ENCODE peak calls at places on chromosomes 3 and 15, in four cellular contexts. One of them, this sample, is unnamed.

GRCh38 chr15:88748081-88748480 is 55.2 kb upstream of the ACAN start:
- DNase-seq in left colon: no peak
- DNase-seq in CD8-positive, alpha-beta T cell: no peak
- DNase-seq in ureter: no peak
- DNase-seq in this sample: no peak

GRCh38 chr3:115388825-115389224 is 234.5 kb upstream of the GAP43 start:
- DNase-seq in ureter: no peak
- DNase-seq in left colon: no peak
- DNase-seq in CD8-positive, alpha-beta T cell: no peak
- DNase-seq in this sample: no peak

GRCh38 chr15:68204776-68205557 is at the start of gene CALML4:
- DNase-seq in ureter: peak
- DNase-seq in CD8-positive, alpha-beta T cell: no peak
- DNase-seq in left colon: peak
- DNase-seq in this sample: no peak

GRCh38 chr3:36991923-36992805 is 767 bp downstream of the EPM2AIP1 start:
- DNase-seq in ureter: no peak
- DNase-seq in CD8-positive, alpha-beta T cell: peak
- DNase-seq in left colon: peak
- DNase-seq in this sample: no peak

GRCh38 chr3:4588410-4588809 is 95.3 kb downstream of the ITPR1 start:
- DNase-seq in ureter: no peak
- DNase-seq in CD8-positive, alpha-beta T cell: no peak
- DNase-seq in left colon: no peak
- DNase-seq in this sample: no peak

GRCh38 chr15:89143503-89144162 is 55.4 kb downstream of the ABHD2 start:
- DNase-seq in left colon: no peak
- DNase-seq in CD8-positive, alpha-beta T cell: no peak
- DNase-seq in ureter: no peak
- DNase-seq in this sample: no peak

GRCh38 chr3:154943981-154944380 is 136.1 kb upstream of the MME start:
- DNase-seq in CD8-positive, alpha-beta T cell: no peak
- DNase-seq in left colon: no peak
- DNase-seq in ureter: no peak
- DNase-seq in this sample: no peak

GRCh38 chr3:194013928-194014327 is 122.0 kb upstream of the HES1 start:
- DNase-seq in CD8-positive, alpha-beta T cell: no peak
- DNase-seq in ureter: no peak
- DNase-seq in left colon: no peak
- DNase-seq in this sample: no peak

GRCh38 chr3:56795097-56795806 is 6.5 kb downstream of the ARHGEF3 start:
- DNase-seq in ureter: no peak
- DNase-seq in CD8-positive, alpha-beta T cell: no peak
- DNase-seq in left colon: no peak
- DNase-seq in this sample: no peak

GRCh38 chr15:97470417-97470816 is 490.1 kb upstream of the ARRDC4 start:
- DNase-seq in CD8-positive, alpha-beta T cell: no peak
- DNase-seq in ureter: no peak
- DNase-seq in left colon: no peak
- DNase-seq in this sample: no peak

GRCh38 chr3:4722103-4722502 is 229.0 kb downstream of the ITPR1 start:
- DNase-seq in CD8-positive, alpha-beta T cell: no peak
- DNase-seq in ureter: peak
- DNase-seq in left colon: peak
- DNase-seq in this sample: no peak

GRCh38 chr3:105118905-105119304 is 247.8 kb upstream of the ALCAM start:
- DNase-seq in ureter: no peak
- DNase-seq in left colon: no peak
- DNase-seq in CD8-positive, alpha-beta T cell: no peak
- DNase-seq in this sample: no peak

GRCh38 chr3:154970796-154971195 is 109.3 kb upstream of the MME start:
- DNase-seq in ureter: no peak
- DNase-seq in CD8-positive, alpha-beta T cell: no peak
- DNase-seq in left colon: no peak
- DNase-seq in this sample: no peak

GRCh38 chr3:108136888-108137814 is 46.3 kb upstream of the CD47 start:
- DNase-seq in CD8-positive, alpha-beta T cell: no peak
- DNase-seq in ureter: no peak
- DNase-seq in left colon: no peak
- DNase-seq in this sample: no peak